ENCODE peak calls at places on chromosomes 16 and 17, in four cellular contexts. Z, Q, R and D are unnamed samples.

GRCh38 chr17:28854457-28855382 is at the start of gene ERAL1:
- DNase-seq in Z (peak), Q (peak), R (peak), D (peak)

GRCh38 chr16:28179354-28179753 is 32.4 kb downstream of the XPO6 start:
- DNase-seq in Z (no peak), Q (no peak), R (no peak), D (no peak)

GRCh38 chr17:60971515-60972369 is 294.1 kb downstream of the BCAS3 start:
- DNase-seq in Z (peak), Q (peak), R (peak), D (peak)

GRCh38 chr17:81253358-81254131 is 14.4 kb downstream of the NDUFAF8 start:
- DNase-seq in Z (peak), Q (peak), R (peak), D (peak)

GRCh38 chr16:87492241-87492635 is 586 bp downstream of the ZCCHC14 start:
- DNase-seq in Z (no peak), Q (no peak), R (peak), D (no peak)

GRCh38 chr16:24701521-24701951 is 27.9 kb upstream of the TNRC6A start:
- DNase-seq in Z (peak), Q (no peak), R (peak), D (no peak)

GRCh38 chr17:83196973-83197880 is 117.8 kb downstream of the METRNL start:
- DNase-seq in Z (no peak), Q (no peak), R (peak), D (no peak)

GRCh38 chr16:84062734-84063640 is 20.4 kb upstream of the SLC38A8 start:
- DNase-seq in Z (peak), Q (peak), R (peak), D (peak)

GRCh38 chr17:51263001-51263400 is 2.7 kb downstream of the UTP18 start:
- DNase-seq in Z (peak), Q (no peak), R (peak), D (no peak)

GRCh38 chr17:68295086-68295485 is 3.8 kb downstream of the ARSG start:
- DNase-seq in Z (no peak), Q (peak), R (no peak), D (no peak)

GRCh38 chr17:73720187-73720834 is 76.1 kb upstream of the SDK2 start:
- DNase-seq in Z (no peak), Q (peak), R (no peak), D (no peak)

GRCh38 chr16:56657555-56658430 is at the start of gene MT1F:
- DNase-seq in Z (peak), Q (peak), R (peak), D (peak)

GRCh38 chr16:15037745-15038144 is 18.1 kb downstream of the NTAN1 start:
- DNase-seq in Z (no peak), Q (no peak), R (no peak), D (no peak)

GRCh38 chr17:21098934-21099687 is 27.7 kb upstream of the DHRS7B start:
- DNase-seq in Z (peak), Q (peak), R (peak), D (peak)

GRCh38 chr16:21653571-21653970 is 1.2 kb upstream of the IGSF6 start:
- DNase-seq in Z (no peak), Q (no peak), R (no peak), D (no peak)

GRCh38 chr16:48632137-48632774 is 22.3 kb upstream of the N4BP1 start:
- DNase-seq in Z (no peak), Q (no peak), R (no peak), D (no peak)

GRCh38 chr16:72312862-72313261 is 140.9 kb upstream of the PMFBP1 start:
- DNase-seq in Z (peak), Q (no peak), R (peak), D (no peak)

GRCh38 chr16:49504023-49504364 is 130.4 kb downstream of the C16orf78 start:
- DNase-seq in Z (no peak), Q (no peak), R (no peak), D (no peak)

GRCh38 chr16:1823821-1824220 is 2.8 kb downstream of the HAGH start:
- DNase-seq in Z (peak), Q (no peak), R (no peak), D (peak)

GRCh38 chr17:78358538-78359215 is 1.2 kb downstream of the SOCS3 start:
- DNase-seq in Z (peak), Q (peak), R (no peak), D (no peak)

GRCh38 chr17:34081269-34081668 is 173.8 kb upstream of the CCL2 start:
- DNase-seq in Z (peak), Q (no peak), R (no peak), D (peak)

GRCh38 chr17:80861892-80862291 is 129.7 kb upstream of the CHMP6 start:
- DNase-seq in Z (peak), Q (peak), R (peak), D (no peak)

GRCh38 chr16:1825864-1826690 is 548 bp downstream of the HAGH start:
- DNase-seq in Z (peak), Q (peak), R (peak), D (peak)

GRCh38 chr16:10988164-10988803 is 43.9 kb downstream of the CLEC16A start:
- DNase-seq in Z (no peak), Q (peak), R (no peak), D (no peak)

GRCh38 chr16:68685685-68686478 is 40.8 kb downstream of the CDH3 start:
- DNase-seq in Z (no peak), Q (no peak), R (no peak), D (no peak)

GRCh38 chr17:49906511-49907136 is 58.8 kb upstream of the TAC4 start:
- DNase-seq in Z (no peak), Q (no peak), R (no peak), D (no peak)

GRCh38 chr16:2487517-2487842 is 12.6 kb downstream of the TBC1D24 start:
- DNase-seq in Z (no peak), Q (no peak), R (no peak), D (no peak)

GRCh38 chr17:40070644-40070894 is 7.8 kb downstream of the THRA start:
- DNase-seq in Z (no peak), Q (no peak), R (no peak), D (no peak)

GRCh38 chr17:59914274-59914854 is 21.4 kb downstream of the RPS6KB1 start:
- DNase-seq in Z (peak), Q (no peak), R (peak), D (peak)